ENCODE peak calls at places on chromosomes 16 and 17, in seven cellular contexts. S is psoas muscle; V is transverse colon; C is CD8-positive, alpha-beta T cell; X is A549; J is colonic mucosa; T is neural progenitor cell. K is an unnamed sample. For H3K4me1, the result is how much of the 10 kb centered on the place peaks cover.

GRCh38 chr17:66339563-66339962 is 37.1 kb downstream of the PRKCA start:
- DNase-seq in V (no peak), X (no peak), C (no peak), J (no peak), T (no peak), S (no peak), K (no peak)

GRCh38 chr17:57874434-57875108 is 24.7 kb upstream of the MRPS23 start:
- DNase-seq in S (peak), J (peak), X (no peak), T (peak), C (no peak), V (peak), K (peak)

GRCh38 chr16:1048442-1049112 is 24.0 kb upstream of the SSTR5 start:
- DNase-seq in T (peak), J (peak), C (no peak), X (peak), V (peak), S (peak), K (no peak)

GRCh38 chr17:28406478-28406824 is 439 bp upstream of the SLC46A1 start:
- DNase-seq in J (no peak), V (no peak), S (no peak), C (no peak), T (peak), X (no peak), K (no peak)

GRCh38 chr17:61409301-61410099 is 9.9 kb downstream of the TBX2 start:
- DNase-seq in T (peak), V (peak), X (peak), J (peak), S (peak), C (no peak), K (peak)

GRCh38 chr17:58416937-58417299 is 416 bp downstream of the RNF43 start:
- DNase-seq in S (no peak), V (no peak), T (no peak), J (no peak), X (no peak), C (no peak), K (no peak)

GRCh38 chr17:49696233-49696761 is 11.5 kb downstream of the SLC35B1 start:
- DNase-seq in S (no peak), V (no peak), C (peak), X (no peak), T (no peak), J (no peak), K (no peak)

GRCh38 chr16:80948886-80949502 is 57.7 kb downstream of the CMC2 start:
- DNase-seq in J (peak), X (no peak), V (peak), S (peak), C (no peak), T (peak), K (no peak)

GRCh38 chr16:51896013-51896412 is 650.9 kb downstream of the TOX3 start:
- DNase-seq in C (no peak), X (no peak), S (no peak), J (no peak), T (no peak), V (no peak), K (no peak)

GRCh38 chr17:700504-701094 is 14.0 kb downstream of the VPS53 start:
- DNase-seq in V (no peak), S (no peak), X (peak), C (no peak), T (peak), J (no peak), K (no peak)

GRCh38 chr16:17885659-17886200 is 415.0 kb upstream of the XYLT1 start:
- DNase-seq in J (no peak), S (no peak), X (no peak), T (no peak), C (no peak), V (no peak), K (no peak)

GRCh38 chr16:4316732-4317461 is 1.0 kb downstream of the GLIS2 start:
- DNase-seq in T (no peak), X (no peak), J (peak), C (no peak), S (peak), V (peak), K (no peak)

GRCh38 chr16:53429221-53429943 is 4.9 kb upstream of the RBL2 start:
- DNase-seq in J (no peak), V (no peak), S (no peak), X (no peak), T (no peak), C (no peak), K (no peak)

GRCh38 chr17:81191116-81191515 is 25.1 kb upstream of the AATK start:
- DNase-seq in X (no peak), V (no peak), S (peak), T (no peak), C (no peak), J (no peak), K (no peak)

GRCh38 chr17:16927641-16928321 is 44.1 kb downstream of the TNFRSF13B start:
- DNase-seq in V (no peak), X (no peak), T (no peak), J (no peak), S (no peak), C (no peak), K (no peak)

GRCh38 chr17:68621065-68621464 is 19.9 kb upstream of the FAM20A start:
- DNase-seq in X (no peak), C (no peak), J (no peak), T (no peak), S (no peak), V (no peak), K (no peak)

GRCh38 chr16:84699147-84699711 is 571 bp upstream of the USP10 start:
- DNase-seq in C (no peak), J (peak), T (no peak), S (no peak), V (peak), X (peak), K (no peak)

GRCh38 chr16:68377221-68377620 is 66.4 kb downstream of the PRMT7 start:
- DNase-seq in C (no peak), J (no peak), T (no peak), V (no peak), X (no peak), S (no peak), K (no peak)

GRCh38 chr17:1275962-1276736 is 3.3 kb upstream of the TRARG1 start:
- DNase-seq in X (peak), T (peak), C (peak), S (peak), J (peak), V (peak), K (no peak)

GRCh38 chr16:27676807-27677206 is 126.9 kb downstream of the KATNIP start:
- DNase-seq in T (no peak), C (no peak), J (no peak), X (no peak), V (no peak), S (no peak), K (no peak)

GRCh38 chr17:77420804-77421634 is 280.2 kb downstream of the SEC14L1 start:
- DNase-seq in J (no peak), T (peak), X (peak), C (no peak), V (peak), S (peak), K (no peak)

GRCh38 chr16:67246081-67246944 is 968 bp downstream of the FHOD1 start:
- DNase-seq in S (peak), V (peak), C (no peak), T (peak), X (peak), J (peak), K (peak)

GRCh38 chr17:40025991-40026815 is 11.0 kb downstream of the CSF3 start:
- DNase-seq in V (no peak), J (no peak), S (no peak), C (no peak), X (no peak), T (no peak), K (no peak)

GRCh38 chr16:85935957-85936760 is 37.2 kb downstream of the IRF8 start:
- DNase-seq in J (no peak), S (no peak), C (peak), T (no peak), V (peak), X (no peak), K (no peak)

GRCh38 chr17:19336938-19337711 is 25.4 kb downstream of the B9D1 start:
- DNase-seq in T (peak), S (no peak), C (no peak), X (no peak), V (peak), J (no peak), K (peak)

GRCh38 chr17:16877102-16877501 is 94.8 kb downstream of the TNFRSF13B start:
- DNase-seq in S (no peak), X (no peak), C (no peak), V (no peak), T (no peak), J (no peak), K (no peak)

GRCh38 chr16:50519602-50520001 is 28.6 kb upstream of the NKD1 start:
- DNase-seq in T (no peak), V (no peak), J (no peak), C (no peak), X (no peak), S (no peak), K (no peak)

GRCh38 chr16:27982184-27982583 is 81.3 kb downstream of the GSG1L start:
- DNase-seq in T (no peak), S (no peak), V (no peak), J (no peak), C (no peak), X (no peak), K (no peak)

GRCh38 chr16:48636521-48636920 is 26.5 kb upstream of the N4BP1 start:
- DNase-seq in T (no peak), V (no peak), S (no peak), C (no peak), J (no peak), X (no peak), K (no peak)

GRCh38 chr17:82870091-82870491 is 30.3 kb upstream of the ZNF750 start:
- DNase-seq in T (no peak), X (no peak), C (no peak), S (no peak), J (no peak), V (no peak), K (no peak)
- H3K27ac ChIP-seq in T (no peak), X (no peak), C (no peak), S (no peak), J (no peak), V (no peak), K (no peak)

DNA sequence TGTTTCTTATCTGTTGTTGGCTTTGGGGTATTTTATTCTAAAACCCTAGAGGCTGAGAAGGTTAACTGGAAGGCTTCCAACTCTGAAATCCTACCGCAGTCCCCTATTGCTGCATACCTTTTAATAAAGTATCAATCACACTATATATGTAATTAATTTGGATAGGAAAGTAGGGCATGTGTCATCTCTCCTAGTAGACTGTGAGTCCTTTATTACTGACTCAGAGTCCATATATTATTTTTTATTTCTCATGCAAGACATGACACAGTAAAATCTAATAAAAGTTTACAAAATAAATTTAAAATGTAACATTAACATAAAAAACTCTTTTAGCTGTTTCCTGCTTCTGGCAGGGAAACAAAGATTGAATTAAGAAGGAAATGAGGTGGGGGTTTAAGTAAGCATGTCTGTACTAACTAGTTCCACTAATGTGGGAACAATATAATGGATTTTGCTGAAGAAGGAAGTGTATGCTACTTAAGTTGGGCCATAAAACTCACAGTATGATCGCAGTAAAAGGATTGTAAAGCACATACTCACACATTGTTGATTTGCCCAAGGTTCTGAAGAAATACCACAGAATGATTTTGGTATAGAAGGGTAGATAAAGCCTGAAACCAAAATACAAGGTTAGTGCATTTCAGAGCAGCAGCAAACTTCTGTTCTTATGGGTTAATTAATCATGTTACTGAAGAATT is 97.6 kb upstream of the HLF start:
- DNase-seq in S (no peak), X (no peak), C (no peak), T (no peak), V (no peak), J (no peak), K (no peak)
- H3K4me1 ChIP-seq in S (under half), X (under half), C (under half), T (under half), V (under half), J (under half), K (under half)

GRCh38 chr17:79401704-79402075 is 209.2 kb downstream of the RBFOX3 start:
- DNase-seq in C (no peak), X (no peak), V (no peak), T (no peak), S (no peak), J (no peak), K (no peak)
- TF ChIP-seq CTCF in C (no peak), X (no peak), V (no peak), T (no peak), S (no peak), J (no peak), K (no peak)

GRCh38 chr16:87860553-87861299 is 8.6 kb downstream of the SLC7A5 start:
- DNase-seq in S (peak), C (no peak), V (no peak), T (no peak), X (peak), J (no peak), K (no peak)

GRCh38 chr16:87864331-87864989 is 4.8 kb downstream of the SLC7A5 start:
- DNase-seq in V (no peak), S (no peak), J (no peak), X (no peak), T (no peak), C (no peak), K (no peak)
- H3K27ac ChIP-seq in V (peak), S (no peak), J (no peak), X (peak), T (no peak), C (no peak), K (no peak)